ENCODE peak calls at places on chromosomes 6 and 20, in seven cellular contexts. One of them, this sample, is unnamed.

GRCh38 chr6:28490191-28490890 is 25.3 kb downstream of the GPX6 start:
- DNase-seq in CD8-positive, alpha-beta T cell: no peak
- DNase-seq in pancreas: no peak
- DNase-seq in IMR-90: peak
- DNase-seq in progenitor cell of endocrine pancreas: no peak
- DNase-seq in ascending aorta: no peak
- DNase-seq in AG09309: no peak
- DNase-seq in this sample: no peak

GRCh38 chr6:138529510-138529909 is 30.2 kb upstream of the NHSL1 start:
- DNase-seq in CD8-positive, alpha-beta T cell: no peak
- DNase-seq in pancreas: no peak
- DNase-seq in IMR-90: no peak
- DNase-seq in progenitor cell of endocrine pancreas: no peak
- DNase-seq in ascending aorta: no peak
- DNase-seq in AG09309: no peak
- DNase-seq in this sample: no peak

GRCh38 chr20:32571566-32571965 is 13.6 kb downstream of the NOL4L start:
- DNase-seq in CD8-positive, alpha-beta T cell: no peak
- DNase-seq in pancreas: no peak
- DNase-seq in IMR-90: no peak
- DNase-seq in progenitor cell of endocrine pancreas: no peak
- DNase-seq in ascending aorta: no peak
- DNase-seq in AG09309: no peak
- DNase-seq in this sample: no peak

GRCh38 chr6:22877946-22878705 is 308.8 kb downstream of the HDGFL1 start:
- DNase-seq in CD8-positive, alpha-beta T cell: no peak
- DNase-seq in pancreas: no peak
- DNase-seq in IMR-90: peak
- DNase-seq in progenitor cell of endocrine pancreas: no peak
- DNase-seq in ascending aorta: no peak
- DNase-seq in AG09309: peak
- DNase-seq in this sample: no peak

GRCh38 chr6:5201271-5201670 is 59.5 kb downstream of the LYRM4 start:
- DNase-seq in CD8-positive, alpha-beta T cell: no peak
- DNase-seq in pancreas: no peak
- DNase-seq in IMR-90: no peak
- DNase-seq in progenitor cell of endocrine pancreas: no peak
- DNase-seq in ascending aorta: no peak
- DNase-seq in AG09309: no peak
- DNase-seq in this sample: no peak

GRCh38 chr6:34722451-34722850 is 25.9 kb upstream of the ILRUN start:
- DNase-seq in CD8-positive, alpha-beta T cell: no peak
- DNase-seq in pancreas: no peak
- DNase-seq in IMR-90: no peak
- DNase-seq in progenitor cell of endocrine pancreas: no peak
- DNase-seq in ascending aorta: no peak
- DNase-seq in AG09309: no peak
- DNase-seq in this sample: no peak

GRCh38 chr20:63141531-63141930 is 74.4 kb downstream of the YTHDF1 start:
- DNase-seq in CD8-positive, alpha-beta T cell: no peak
- DNase-seq in pancreas: no peak
- DNase-seq in IMR-90: no peak
- DNase-seq in progenitor cell of endocrine pancreas: no peak
- DNase-seq in ascending aorta: no peak
- DNase-seq in AG09309: no peak
- DNase-seq in this sample: no peak

GRCh38 chr20:13336308-13337089 is 115.4 kb downstream of the ISM1 start:
- DNase-seq in CD8-positive, alpha-beta T cell: no peak
- DNase-seq in pancreas: no peak
- DNase-seq in IMR-90: peak
- DNase-seq in progenitor cell of endocrine pancreas: no peak
- DNase-seq in ascending aorta: no peak
- DNase-seq in AG09309: peak
- DNase-seq in this sample: peak

GRCh38 chr6:72787521-72788031 is 165.7 kb downstream of the KCNQ5 start:
- DNase-seq in CD8-positive, alpha-beta T cell: no peak
- DNase-seq in pancreas: no peak
- DNase-seq in IMR-90: peak
- DNase-seq in progenitor cell of endocrine pancreas: no peak
- DNase-seq in ascending aorta: no peak
- DNase-seq in AG09309: peak
- DNase-seq in this sample: no peak

GRCh38 chr20:5215592-5216304 is 88.9 kb downstream of the CDS2 start:
- DNase-seq in CD8-positive, alpha-beta T cell: no peak
- DNase-seq in pancreas: no peak
- DNase-seq in IMR-90: peak
- DNase-seq in progenitor cell of endocrine pancreas: no peak
- DNase-seq in ascending aorta: no peak
- DNase-seq in AG09309: no peak
- DNase-seq in this sample: no peak

GRCh38 chr6:81031429-81031828 is 721.1 kb downstream of the TENT5A start:
- DNase-seq in CD8-positive, alpha-beta T cell: no peak
- DNase-seq in pancreas: no peak
- DNase-seq in IMR-90: no peak
- DNase-seq in progenitor cell of endocrine pancreas: no peak
- DNase-seq in ascending aorta: no peak
- DNase-seq in AG09309: no peak
- DNase-seq in this sample: no peak

GRCh38 chr6:40910260-40910893 is 128.6 kb downstream of the UNC5CL start:
- DNase-seq in CD8-positive, alpha-beta T cell: no peak
- DNase-seq in pancreas: no peak
- DNase-seq in IMR-90: no peak
- DNase-seq in progenitor cell of endocrine pancreas: no peak
- DNase-seq in ascending aorta: no peak
- DNase-seq in AG09309: no peak
- DNase-seq in this sample: no peak

GRCh38 chr6:157823523-157824370 is 701 bp downstream of the SNX9 start:
- DNase-seq in CD8-positive, alpha-beta T cell: peak
- DNase-seq in pancreas: peak
- DNase-seq in IMR-90: peak
- DNase-seq in progenitor cell of endocrine pancreas: peak
- DNase-seq in ascending aorta: peak
- DNase-seq in AG09309: no peak
- DNase-seq in this sample: peak

GRCh38 chr6:19838442-19839236 is 1.5 kb downstream of the ID4 start:
- DNase-seq in CD8-positive, alpha-beta T cell: no peak
- DNase-seq in pancreas: peak
- DNase-seq in IMR-90: peak
- DNase-seq in progenitor cell of endocrine pancreas: peak
- DNase-seq in ascending aorta: peak
- DNase-seq in AG09309: no peak
- DNase-seq in this sample: peak

GRCh38 chr6:148323344-148323743 is 19.3 kb upstream of the SASH1 start:
- DNase-seq in CD8-positive, alpha-beta T cell: no peak
- DNase-seq in pancreas: no peak
- DNase-seq in IMR-90: peak
- DNase-seq in progenitor cell of endocrine pancreas: no peak
- DNase-seq in ascending aorta: no peak
- DNase-seq in AG09309: peak
- DNase-seq in this sample: no peak

GRCh38 chr6:3635482-3635881 is 116.0 kb downstream of the PXDC1 start:
- DNase-seq in CD8-positive, alpha-beta T cell: no peak
- DNase-seq in pancreas: no peak
- DNase-seq in IMR-90: no peak
- DNase-seq in progenitor cell of endocrine pancreas: no peak
- DNase-seq in ascending aorta: no peak
- DNase-seq in AG09309: no peak
- DNase-seq in this sample: no peak

GRCh38 chr6:11213305-11214106 is 19.0 kb downstream of the NEDD9 start:
- DNase-seq in CD8-positive, alpha-beta T cell: no peak
- DNase-seq in pancreas: no peak
- DNase-seq in IMR-90: peak
- DNase-seq in progenitor cell of endocrine pancreas: no peak
- DNase-seq in ascending aorta: no peak
- DNase-seq in AG09309: no peak
- DNase-seq in this sample: no peak

GRCh38 chr20:51132286-51132810 is 109.4 kb upstream of the KCNG1 start:
- DNase-seq in CD8-positive, alpha-beta T cell: no peak
- DNase-seq in pancreas: no peak
- DNase-seq in IMR-90: peak
- DNase-seq in progenitor cell of endocrine pancreas: no peak
- DNase-seq in ascending aorta: peak
- DNase-seq in AG09309: no peak
- DNase-seq in this sample: peak

GRCh38 chr6:154343473-154344308 is 12.9 kb downstream of the IPCEF1 start:
- DNase-seq in CD8-positive, alpha-beta T cell: no peak
- DNase-seq in pancreas: peak
- DNase-seq in IMR-90: peak
- DNase-seq in progenitor cell of endocrine pancreas: no peak
- DNase-seq in ascending aorta: no peak
- DNase-seq in AG09309: no peak
- DNase-seq in this sample: peak

GRCh38 chr6:11812439-11812838 is 33.8 kb upstream of the ADTRP start:
- DNase-seq in CD8-positive, alpha-beta T cell: no peak
- DNase-seq in pancreas: no peak
- DNase-seq in IMR-90: no peak
- DNase-seq in progenitor cell of endocrine pancreas: no peak
- DNase-seq in ascending aorta: no peak
- DNase-seq in AG09309: no peak
- DNase-seq in this sample: no peak

GRCh38 chr20:16574656-16575355 is 1.6 kb upstream of the KIF16B start:
- DNase-seq in CD8-positive, alpha-beta T cell: peak
- DNase-seq in pancreas: peak
- DNase-seq in IMR-90: peak
- DNase-seq in progenitor cell of endocrine pancreas: peak
- DNase-seq in ascending aorta: peak
- DNase-seq in AG09309: no peak
- DNase-seq in this sample: peak

GRCh38 chr20:3811421-3812258 is 8.7 kb upstream of the AP5S1 start:
- DNase-seq in CD8-positive, alpha-beta T cell: peak
- DNase-seq in pancreas: peak
- DNase-seq in IMR-90: peak
- DNase-seq in progenitor cell of endocrine pancreas: no peak
- DNase-seq in ascending aorta: peak
- DNase-seq in AG09309: peak
- DNase-seq in this sample: peak

GRCh38 chr6:43584892-43585570 is 9.0 kb downstream of the POLH start:
- DNase-seq in CD8-positive, alpha-beta T cell: peak
- DNase-seq in pancreas: no peak
- DNase-seq in IMR-90: peak
- DNase-seq in progenitor cell of endocrine pancreas: no peak
- DNase-seq in ascending aorta: no peak
- DNase-seq in AG09309: no peak
- DNase-seq in this sample: no peak

GRCh38 chr6:38021029-38021428 is 201.5 kb downstream of the ZFAND3 start:
- DNase-seq in CD8-positive, alpha-beta T cell: no peak
- DNase-seq in pancreas: no peak
- DNase-seq in IMR-90: no peak
- DNase-seq in progenitor cell of endocrine pancreas: no peak
- DNase-seq in ascending aorta: no peak
- DNase-seq in AG09309: no peak
- DNase-seq in this sample: no peak

GRCh38 chr6:14065350-14065749 is 52.2 kb upstream of the CD83 start:
- DNase-seq in CD8-positive, alpha-beta T cell: no peak
- DNase-seq in pancreas: no peak
- DNase-seq in IMR-90: no peak
- DNase-seq in progenitor cell of endocrine pancreas: no peak
- DNase-seq in ascending aorta: no peak
- DNase-seq in AG09309: no peak
- DNase-seq in this sample: no peak

GRCh38 chr20:58705525-58705924 is 12.9 kb downstream of the NPEPL1 start:
- DNase-seq in CD8-positive, alpha-beta T cell: peak
- DNase-seq in pancreas: no peak
- DNase-seq in IMR-90: no peak
- DNase-seq in progenitor cell of endocrine pancreas: no peak
- DNase-seq in ascending aorta: no peak
- DNase-seq in AG09309: no peak
- DNase-seq in this sample: no peak

DNA sequence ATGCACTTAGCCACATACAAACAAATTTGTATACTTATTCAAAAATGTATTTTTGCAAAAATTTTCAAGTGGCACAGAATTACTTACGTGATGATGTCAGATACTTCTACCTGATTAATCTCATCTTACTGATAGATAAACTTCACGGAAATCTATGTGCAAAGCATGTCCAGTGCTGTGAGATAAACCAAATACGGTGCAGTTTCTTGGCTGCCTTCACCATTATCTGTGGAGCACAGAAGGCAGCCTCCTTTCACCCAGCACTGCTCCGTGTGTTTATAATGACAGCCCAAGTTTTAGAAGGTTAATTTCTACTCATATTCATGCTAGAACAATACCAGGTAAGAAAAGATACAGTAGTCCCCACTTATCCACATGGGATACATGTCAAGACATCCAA is 59.0 kb upstream of the PDE10A start:
- DNase-seq in CD8-positive, alpha-beta T cell: no peak
- DNase-seq in pancreas: no peak
- DNase-seq in IMR-90: no peak
- DNase-seq in progenitor cell of endocrine pancreas: no peak
- DNase-seq in ascending aorta: no peak
- DNase-seq in AG09309: no peak
- DNase-seq in this sample: no peak
- TF ChIP-seq CTCF in CD8-positive, alpha-beta T cell: no peak
- TF ChIP-seq CTCF in pancreas: no peak
- TF ChIP-seq CTCF in IMR-90: no peak
- TF ChIP-seq CTCF in progenitor cell of endocrine pancreas: no peak
- TF ChIP-seq CTCF in ascending aorta: no peak
- TF ChIP-seq CTCF in AG09309: no peak
- TF ChIP-seq CTCF in this sample: no peak

GRCh38 chr20:56229821-56230220 is 18.7 kb upstream of the MC3R start:
- DNase-seq in CD8-positive, alpha-beta T cell: no peak
- DNase-seq in pancreas: no peak
- DNase-seq in IMR-90: no peak
- DNase-seq in progenitor cell of endocrine pancreas: no peak
- DNase-seq in ascending aorta: no peak
- DNase-seq in AG09309: no peak
- DNase-seq in this sample: no peak
- TF ChIP-seq CTCF in CD8-positive, alpha-beta T cell: no peak
- TF ChIP-seq CTCF in pancreas: no peak
- TF ChIP-seq CTCF in IMR-90: no peak
- TF ChIP-seq CTCF in progenitor cell of endocrine pancreas: no peak
- TF ChIP-seq CTCF in ascending aorta: no peak
- TF ChIP-seq CTCF in AG09309: no peak
- TF ChIP-seq CTCF in this sample: no peak

GRCh38 chr6:97215157-97215769 is 67.8 kb downstream of the MMS22L start:
- DNase-seq in CD8-positive, alpha-beta T cell: no peak
- DNase-seq in pancreas: no peak
- DNase-seq in IMR-90: peak
- DNase-seq in progenitor cell of endocrine pancreas: peak
- DNase-seq in ascending aorta: no peak
- DNase-seq in AG09309: peak
- DNase-seq in this sample: peak
- TF ChIP-seq CTCF in CD8-positive, alpha-beta T cell: no peak
- TF ChIP-seq CTCF in pancreas: no peak
- TF ChIP-seq CTCF in IMR-90: peak
- TF ChIP-seq CTCF in progenitor cell of endocrine pancreas: peak
- TF ChIP-seq CTCF in ascending aorta: peak
- TF ChIP-seq CTCF in AG09309: peak
- TF ChIP-seq CTCF in this sample: peak

GRCh38 chr20:52209154-52209571 is 17.6 kb upstream of the ZFP64 start:
- DNase-seq in CD8-positive, alpha-beta T cell: no peak
- DNase-seq in pancreas: no peak
- DNase-seq in IMR-90: no peak
- DNase-seq in progenitor cell of endocrine pancreas: no peak
- DNase-seq in ascending aorta: no peak
- DNase-seq in AG09309: no peak
- DNase-seq in this sample: no peak
- TF ChIP-seq CTCF in CD8-positive, alpha-beta T cell: no peak
- TF ChIP-seq CTCF in pancreas: no peak
- TF ChIP-seq CTCF in IMR-90: no peak
- TF ChIP-seq CTCF in progenitor cell of endocrine pancreas: no peak
- TF ChIP-seq CTCF in ascending aorta: no peak
- TF ChIP-seq CTCF in AG09309: no peak
- TF ChIP-seq CTCF in this sample: no peak

This sample was measured in Calu3.